ENCODE peak calls at places on chromosomes 5 and 9, in ten cellular contexts. P is IMR-90, Z is breast epithelium, C is brain microvascular endothelial cell, L is upper lobe of right lung, N is WERI-Rb-1, J is transverse colon, E is PC-3, V is HepG2, I is heart left ventricle. B is an unnamed sample.
A peak's percentile ranks its signal among the peaks of the same experiment; 100 is the strongest.

GRCh38 chr9:70995511-70995910 is 125.9 kb downstream of the TRPM3 start:
- DNase-seq in P (no peak), Z (no peak), C (no peak), L (no peak), N (no peak), J (no peak), E (no peak), V (no peak), I (no peak), B (no peak)

GRCh38 chr9:4196886-4197285 is 103.0 kb downstream of the GLIS3 start:
- DNase-seq in P (no peak), Z (no peak), C (no peak), L (no peak), N (no peak), J (no peak), E (no peak), V (no peak), I (no peak), B (no peak)

GRCh38 chr5:91264311-91265051 is 118.6 kb downstream of the ARRDC3 start:
- DNase-seq in P (no peak), Z (no peak), C (no peak), L (no peak), N (no peak), J (no peak), E (no peak), V (no peak), I (no peak), B (no peak)

GRCh38 chr9:120841930-120842684 is 615 bp downstream of the PSMD5 start:
- DNase-seq in P (peak; percentile 5), Z (no peak), C (no peak), L (no peak), N (no peak), J (peak; percentile 16), E (peak; percentile 6), V (no peak), I (no peak), B (peak; percentile 49)

GRCh38 chr5:145752947-145753346 is 82.2 kb downstream of the PRELID2 start:
- DNase-seq in P (peak; percentile 42), Z (no peak), C (peak; percentile 49), L (no peak), N (no peak), J (no peak), E (no peak), V (no peak), I (no peak), B (no peak)

GRCh38 chr9:97470076-97470475 is 31.4 kb upstream of the TMOD1 start:
- DNase-seq in P (no peak), Z (no peak), C (no peak), L (no peak), N (peak; percentile 38), J (no peak), E (peak; percentile 16), V (no peak), I (no peak), B (peak; percentile 26)

GRCh38 chr5:15393146-15393545 is 106.8 kb upstream of the FBXL7 start:
- DNase-seq in P (no peak), Z (no peak), C (no peak), L (no peak), N (no peak), J (no peak), E (no peak), V (no peak), I (no peak), B (no peak)

GRCh38 chr5:128498844-128499455 is 39.1 kb downstream of the FBN2 start:
- DNase-seq in P (peak; percentile 79), Z (no peak), C (peak; percentile 53), L (no peak), N (peak; percentile 11), J (no peak), E (peak; percentile 70), V (no peak), I (no peak), B (peak; percentile 38)

GRCh38 chr9:123832858-123833257 is 97.1 kb downstream of the DENND1A start:
- DNase-seq in P (no peak), Z (no peak), C (no peak), L (no peak), N (no peak), J (no peak), E (no peak), V (no peak), I (peak; percentile 51), B (no peak)

GRCh38 chr5:121969660-121970295 is 8.0 kb downstream of the SRFBP1 start:
- DNase-seq in P (peak; percentile 31), Z (no peak), C (no peak), L (no peak), N (no peak), J (no peak), E (peak; percentile 37), V (no peak), I (no peak), B (no peak)

GRCh38 chr9:135152608-135153337 is 65.3 kb downstream of the OLFM1 start:
- DNase-seq in P (no peak), Z (no peak), C (no peak), L (no peak), N (peak; percentile 42), J (no peak), E (no peak), V (peak; percentile 7), I (no peak), B (peak; percentile 38)

GRCh38 chr5:84450617-84451414 is 66.1 kb upstream of the EDIL3 start:
- DNase-seq in P (peak; percentile 20), Z (no peak), C (no peak), L (no peak), N (no peak), J (no peak), E (peak; percentile 18), V (no peak), I (no peak), B (peak; percentile 24)

GRCh38 chr9:103837940-103838339 is 256.2 kb upstream of the SMC2 start:
- DNase-seq in P (no peak), Z (no peak), C (no peak), L (no peak), N (no peak), J (no peak), E (no peak), V (no peak), I (no peak), B (no peak)

GRCh38 chr9:92616199-92617129 is 53.5 kb downstream of the IPPK start:
- DNase-seq in P (no peak), Z (peak; percentile 20), C (no peak), L (no peak), N (no peak), J (no peak), E (no peak), V (peak; percentile 81), I (no peak), B (no peak)

GRCh38 chr5:98482321-98483111 is 290.9 kb upstream of the RGMB start:
- DNase-seq in P (no peak), Z (no peak), C (no peak), L (no peak), N (no peak), J (no peak), E (no peak), V (no peak), I (no peak), B (no peak)

GRCh38 chr9:85971731-85972130 is 30.8 kb downstream of the NAA35 start:
- DNase-seq in P (peak; percentile 10), Z (no peak), C (no peak), L (no peak), N (no peak), J (no peak), E (no peak), V (no peak), I (no peak), B (no peak)

GRCh38 chr5:14687023-14687665 is 22.6 kb downstream of the OTULIN start:
- DNase-seq in P (no peak), Z (no peak), C (no peak), L (no peak), N (no peak), J (no peak), E (no peak), V (no peak), I (peak; percentile 63), B (no peak)

DNA sequence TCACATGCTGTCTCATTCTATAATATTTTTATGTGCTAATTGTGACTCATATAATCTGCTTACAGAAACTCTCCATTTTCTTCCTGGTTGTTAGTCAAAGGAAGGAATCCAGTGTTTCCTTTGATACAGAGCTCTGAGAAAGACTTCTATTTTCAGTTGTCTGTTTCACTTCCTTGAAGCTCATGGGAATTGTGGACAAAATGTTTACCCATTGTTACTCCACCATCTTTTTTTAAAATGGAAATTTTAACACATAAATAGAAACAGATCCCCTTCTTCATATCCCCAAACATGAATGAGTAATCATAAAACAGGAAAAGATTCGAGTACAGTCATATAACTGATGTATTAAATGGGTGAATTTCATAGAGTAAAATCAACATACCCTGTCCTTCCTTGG is 42.0 kb upstream of the KCNN2 start:
- DNase-seq in P (peak; percentile 82), Z (no peak), C (no peak), L (no peak), N (no peak), J (no peak), E (no peak), V (no peak), I (no peak), B (no peak)
- H3K27ac ChIP-seq in P (peak overlapping the region; percentile 29), Z (no peak overlapping the region), C (peak overlapping the region; percentile 36), L (no peak overlapping the region), N (no peak overlapping the region), J (no peak overlapping the region), E (no peak overlapping the region), V (no peak overlapping the region), I (peak overlapping the region; percentile 62), B (no peak overlapping the region)

GRCh38 chr5:34894716-34895115 is 20.6 kb downstream of the RAD1 start:
- DNase-seq in P (no peak), Z (no peak), C (no peak), L (no peak), N (no peak), J (no peak), E (no peak), V (no peak), I (no peak), B (no peak)
- TF ChIP-seq CTCF in P (no peak), Z (no peak), C (no peak), L (no peak), N (no peak), J (no peak), E (no peak), V (no peak), I (no peak), B (no peak)

DNA sequence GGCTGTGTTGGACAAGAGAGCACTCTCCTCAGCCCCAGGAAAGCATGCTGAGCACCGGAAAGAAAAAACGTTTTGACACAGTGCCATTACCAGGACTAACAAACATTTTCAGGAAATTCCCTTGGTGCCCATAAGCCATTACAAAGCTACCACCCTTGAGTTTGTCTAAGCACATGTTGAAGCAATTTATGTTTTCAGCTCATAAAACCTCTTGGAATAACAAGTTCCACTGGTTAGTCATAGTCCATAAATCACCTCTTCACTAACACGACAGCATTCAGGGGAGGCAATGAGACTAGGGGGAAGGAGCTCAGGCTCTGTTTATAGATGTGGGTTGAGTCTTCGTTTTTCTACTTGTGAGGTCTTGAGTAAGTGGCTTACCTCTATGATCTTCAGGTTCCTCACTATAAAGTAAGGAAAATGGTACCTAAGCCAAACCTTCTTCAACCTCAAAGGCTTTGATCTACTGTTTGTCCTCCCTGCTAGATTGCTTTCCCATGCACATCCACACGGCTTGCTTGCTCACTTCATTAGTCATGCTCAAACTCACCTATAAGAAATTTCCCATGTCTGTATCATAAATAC is 65.4 kb downstream of the DRD1 start:
- DNase-seq in P (peak; percentile 85), Z (no peak), C (no peak), L (no peak), N (no peak), J (no peak), E (peak; percentile 91), V (no peak), I (no peak), B (peak; percentile 89)
- H3K27ac ChIP-seq in P (no peak overlapping the region), Z (no peak overlapping the region), C (no peak overlapping the region), L (no peak overlapping the region), N (no peak overlapping the region), J (no peak overlapping the region), E (peak overlapping the region; percentile 96), V (no peak overlapping the region), I (no peak overlapping the region), B (no peak overlapping the region)

GRCh38 chr5:80656425-80656824 is 1.6 kb upstream of the DHFR start:
- DNase-seq in P (peak; percentile 52), Z (no peak), C (peak; percentile 5), L (no peak), N (no peak), J (no peak), E (no peak), V (peak; percentile 29), I (no peak), B (no peak)
- TF ChIP-seq CTCF in P (no peak), Z (no peak), C (peak; percentile 32), L (no peak), N (no peak), J (no peak), E (peak; percentile 26), V (peak; percentile 35), I (no peak), B (no peak)